ENCODE peak calls at places on chromosomes 2 and 18, in six cellular contexts. E is body of pancreas, B is K562, W is activated B cell treated with CpG ODN at 0.5 μM for 24 hours, C is fibroblast of pulmonary artery, H is ovary. S is an unnamed sample.

GRCh38 chr18:44679912-44680270 is 797 bp upstream of the SETBP1 start:
- DNase-seq in C (peak; percentile 57), W (peak; percentile 48), B (peak; percentile 6), H (peak; percentile 70), E (peak; percentile 63), S (peak; percentile 71)

GRCh38 chr18:75322206-75322605 is 105.3 kb downstream of the SMIM21 start:
- DNase-seq in B (no peak), H (no peak), W (no peak), C (no peak), E (no peak), S (no peak)

GRCh38 chr18:36693931-36694661 is 134.7 kb downstream of the TPGS2 start:
- DNase-seq in E (no peak), B (no peak), H (no peak), W (no peak), C (no peak), S (no peak)

GRCh38 chr2:231308631-231309414 is 86.7 kb upstream of the B3GNT7 start:
- DNase-seq in W (no peak), B (no peak), C (peak; percentile 40), H (no peak), E (no peak), S (no peak)

GRCh38 chr2:176986579-176986978 is 226.0 kb upstream of the HNRNPA3 start:
- DNase-seq in H (no peak), W (no peak), B (no peak), C (no peak), E (no peak), S (no peak)

GRCh38 chr2:48452108-48452507 is 77.8 kb upstream of the STON1 start:
- DNase-seq in B (peak; percentile 71), H (no peak), C (no peak), W (no peak), E (no peak), S (peak; percentile 50)

GRCh38 chr2:217945530-217945929 is 57.3 kb downstream of the TNS1 start:
- DNase-seq in C (no peak), W (no peak), B (no peak), E (peak; percentile 9), H (peak; percentile 9), S (peak; percentile 2)

GRCh38 chr2:86370579-86370978 is 33.2 kb upstream of the REEP1 start:
- DNase-seq in C (no peak), E (no peak), B (no peak), H (no peak), W (no peak), S (no peak)

GRCh38 chr18:48514786-48515185 is 24.0 kb upstream of the CTIF start:
- DNase-seq in B (no peak), H (no peak), E (no peak), W (no peak), C (no peak), S (no peak)

GRCh38 chr2:64214281-64215115 is 70.3 kb upstream of the PELI1 start:
- DNase-seq in E (no peak), W (no peak), H (no peak), B (peak; percentile 47), C (peak; percentile 28), S (no peak)

GRCh38 chr2:145022021-145022670 is 502.2 kb upstream of the ZEB2 start:
- DNase-seq in C (no peak), E (no peak), B (no peak), H (no peak), W (no peak), S (no peak)

GRCh38 chr2:24515841-24516240 is 24.8 kb downstream of the NCOA1 start:
- DNase-seq in C (no peak), E (no peak), H (no peak), W (no peak), B (no peak), S (no peak)

GRCh38 chr2:234422895-234423505 is 73.9 kb downstream of the ARL4C start:
- DNase-seq in E (no peak), C (no peak), W (no peak), B (no peak), H (no peak), S (no peak)

GRCh38 chr18:7617738-7618422 is 50.8 kb downstream of the PTPRM start:
- DNase-seq in B (no peak), E (peak; percentile 30), W (no peak), C (peak; percentile 73), H (no peak), S (no peak)

GRCh38 chr2:59025157-59025757 is 784.1 kb upstream of the FANCL start:
- DNase-seq in C (peak; percentile 56), W (peak; percentile 50), H (peak; percentile 26), B (peak; percentile 55), E (peak; percentile 26), S (peak; percentile 79)

GRCh38 chr2:121284424-121285076 is 452 bp downstream of the TFCP2L1 start:
- DNase-seq in B (no peak), E (peak; percentile 23), W (no peak), H (no peak), C (no peak), S (peak; percentile 31)
- TF ChIP-seq CTCF in B (no peak), E (no peak), W (no peak), H (no peak), C (no peak), S (no peak)

GRCh38 chr2:82234283-82234682 is 1929.7 kb upstream of the LRRTM1 start:
- DNase-seq in W (no peak), E (no peak), C (no peak), B (no peak), H (no peak), S (no peak)
- TF ChIP-seq CTCF in W (no peak), E (no peak), C (no peak), B (no peak), H (no peak), S (peak; percentile 27)

DNA sequence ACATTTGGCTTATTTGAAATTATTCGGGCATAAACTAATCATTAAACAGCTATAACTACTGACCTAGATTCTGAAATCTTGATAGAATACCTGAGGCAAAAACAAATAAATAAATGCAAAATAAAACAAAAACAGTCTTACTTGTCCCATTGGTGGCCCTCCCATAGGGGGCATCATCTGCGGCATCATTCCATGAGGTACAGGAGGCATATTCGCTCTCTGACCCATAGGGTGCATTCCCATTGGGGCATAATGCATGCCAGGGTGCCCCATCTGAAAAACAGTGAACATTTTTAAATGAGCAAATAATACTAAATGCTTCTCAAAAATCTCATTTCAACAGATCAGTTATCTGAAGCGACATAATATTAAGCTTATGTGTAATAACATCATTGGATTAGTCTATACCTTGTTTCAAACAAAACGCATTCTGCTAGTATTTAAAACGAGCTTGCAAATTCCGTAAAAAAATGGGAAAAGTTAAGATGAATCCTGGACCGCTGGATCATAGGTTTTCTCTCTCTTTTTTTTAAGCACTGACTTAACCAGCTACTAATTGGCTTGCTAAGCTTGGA is 1.3 kb downstream of the PRPF40A start:
- DNase-seq in W (no peak), H (no peak), C (peak; percentile 32), B (peak; percentile 81), E (no peak), S (peak; percentile 56)
- TF ChIP-seq CTCF in W (no peak), H (no peak), C (peak; percentile 59), B (peak; percentile 86), E (no peak), S (peak; percentile 77)

DNA sequence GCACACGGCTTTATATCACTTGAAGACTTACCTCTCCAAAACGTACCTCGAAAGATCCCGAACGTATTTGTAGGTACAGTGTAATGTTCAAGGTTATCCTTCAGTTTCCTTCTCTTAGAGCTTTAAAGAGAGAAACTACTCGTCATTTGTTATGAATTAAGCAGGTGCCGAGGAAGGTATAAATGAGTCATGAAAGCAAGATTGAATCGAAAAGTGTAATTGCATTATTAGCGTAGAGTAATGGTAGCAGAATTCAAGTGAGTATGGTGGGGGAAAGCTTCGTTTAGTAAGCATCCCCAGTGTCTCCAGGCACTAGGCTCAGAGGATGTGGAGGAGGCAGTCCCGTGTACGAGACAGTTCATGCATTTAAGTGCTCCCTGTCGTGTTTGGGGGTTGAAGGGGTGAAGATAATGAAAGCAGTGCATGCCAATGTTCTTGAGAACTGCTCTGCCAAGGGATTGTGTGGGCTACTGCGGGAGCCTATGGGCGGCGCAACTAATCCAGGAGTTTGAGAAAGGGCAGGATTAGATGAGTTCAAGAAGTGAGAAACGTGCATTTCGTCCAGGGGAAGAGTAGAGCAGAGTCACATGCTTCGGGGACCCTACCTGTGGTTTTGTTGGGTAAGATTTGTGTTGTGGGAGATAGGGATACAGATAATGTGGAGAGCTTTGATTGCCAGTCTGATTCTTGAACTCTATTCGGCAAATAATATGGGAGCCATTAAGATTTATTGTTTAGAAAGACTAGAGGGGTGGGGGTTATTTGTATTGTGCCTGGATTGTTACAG is 902 bp downstream of the POLR1B start:
- DNase-seq in E (no peak), H (no peak), B (peak; percentile 45), W (no peak), C (peak; percentile 10), S (no peak)
- TF ChIP-seq CTCF in E (no peak), H (no peak), B (no peak), W (no peak), C (no peak), S (no peak)

DNA sequence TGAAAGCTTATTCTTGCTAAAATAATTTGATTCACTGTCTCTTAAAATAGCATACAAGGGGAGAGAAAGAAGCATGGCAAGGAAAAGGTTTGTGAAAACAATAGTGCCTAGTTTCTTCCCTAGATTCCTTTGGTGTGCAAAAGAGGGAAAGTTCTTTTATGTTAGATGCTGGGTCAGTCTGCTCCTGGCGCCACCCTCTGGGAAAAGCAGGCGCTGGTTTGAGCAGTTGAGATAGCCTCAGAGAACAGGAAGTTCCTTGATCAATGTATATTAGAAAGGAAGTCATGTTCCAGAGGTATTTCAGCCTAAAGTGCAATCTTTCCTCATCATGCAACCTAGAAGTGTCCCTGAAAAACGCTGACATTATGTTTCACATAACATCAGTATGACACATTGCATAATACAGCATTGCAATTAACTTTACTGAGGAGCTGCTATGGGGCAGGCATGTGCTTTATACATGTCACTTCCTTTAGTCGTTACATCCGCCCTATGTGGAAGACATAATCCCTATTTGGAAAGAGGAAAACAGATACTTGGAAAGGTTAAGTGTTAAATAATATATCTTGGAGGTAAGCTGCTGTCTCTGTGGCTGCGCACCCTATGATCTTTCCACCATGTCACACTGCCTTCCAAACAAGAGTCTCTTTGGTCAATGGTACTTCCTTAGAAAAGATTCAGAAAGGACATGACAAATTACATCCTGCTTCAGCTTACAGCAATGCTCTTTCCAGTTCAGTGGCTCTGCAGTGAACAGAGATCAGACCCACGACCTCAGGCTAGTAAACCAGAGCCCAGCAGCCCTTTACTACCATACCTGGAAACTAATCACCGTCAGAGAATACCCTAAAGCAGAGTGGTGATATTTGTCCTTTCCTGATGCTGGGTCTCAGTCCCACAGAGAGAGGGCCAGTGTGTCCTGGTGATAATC is 369.7 kb downstream of the RAD51AP2 start:
- DNase-seq in W (no peak), C (peak; percentile 6), B (peak; percentile 68), E (no peak), H (no peak), S (peak; percentile 41)
- TF ChIP-seq CTCF in W (no peak), C (peak; percentile 31), B (peak; percentile 72), E (no peak), H (no peak), S (no peak)

S was measured in glutamatergic neuron.